ENCODE peak calls at places on chromosomes 13 and 19, in nine cellular contexts. R is adrenal gland, A is BJ, O is ovary, K is heart left ventricle, T is psoas muscle, D is right lobe of liver, S is kidney, E is mammary epithelial cell. W is an unnamed sample.

GRCh38 chr19:51644636-51645271 is 1.9 kb downstream of the SIGLEC14 start:
- DNase-seq in R (no peak), A (no peak), O (no peak), K (no peak), T (no peak), D (no peak), S (no peak), E (no peak), W (peak; percentile 31)

GRCh38 chr13:97631158-97631557 is 197.2 kb downstream of the RAP2A start:
- DNase-seq in R (no peak), A (no peak), O (no peak), K (no peak), T (peak; percentile 52), D (no peak), S (no peak), E (no peak), W (no peak)

GRCh38 chr19:27758626-27759505 is 1454.1 kb downstream of the UQCRFS1 start:
- DNase-seq in R (no peak), A (no peak), O (no peak), K (no peak), T (no peak), D (no peak), S (no peak), E (no peak), W (no peak)

GRCh38 chr13:28658796-28659610 is at the start of gene POMP:
- DNase-seq in R (peak; percentile 93), A (peak; percentile 50), O (peak; percentile 92), K (peak; percentile 96), T (peak; percentile 98), D (peak; percentile 96), S (peak; percentile 98), E (peak; percentile 86), W (peak; percentile 94)

GRCh38 chr13:60019119-60019993 is 144.4 kb downstream of the DIAPH3 start:
- DNase-seq in R (no peak), A (no peak), O (no peak), K (no peak), T (no peak), D (no peak), S (no peak), E (peak; percentile 44), W (peak; percentile 27)

GRCh38 chr13:90999401-90999800 is 348.1 kb upstream of the MIR17HG start:
- DNase-seq in R (no peak), A (no peak), O (no peak), K (no peak), T (no peak), D (no peak), S (no peak), E (no peak), W (no peak)

GRCh38 chr13:113298001-113298945 is 1.2 kb downstream of the LAMP1 start:
- DNase-seq in R (peak; percentile 15), A (no peak), O (no peak), K (no peak), T (no peak), D (no peak), S (no peak), E (peak; percentile 79), W (no peak)

GRCh38 chr19:41307090-41307875 is 2.7 kb upstream of the CCDC97 start:
- DNase-seq in R (no peak), A (no peak), O (peak; percentile 4), K (no peak), T (no peak), D (no peak), S (no peak), E (no peak), W (no peak)

GRCh38 chr13:58933475-58933874 is 1230.3 kb downstream of the DIAPH3 start:
- DNase-seq in R (no peak), A (no peak), O (no peak), K (no peak), T (no peak), D (no peak), S (no peak), E (no peak), W (no peak)

GRCh38 chr19:31392514-31392913 is 43.3 kb upstream of the TSHZ3 start:
- DNase-seq in R (no peak), A (no peak), O (no peak), K (no peak), T (no peak), D (no peak), S (no peak), E (no peak), W (no peak)

GRCh38 chr19:13143135-13143534 is 7.0 kb downstream of the STX10 start:
- DNase-seq in R (no peak), A (peak; percentile 68), O (no peak), K (no peak), T (no peak), D (no peak), S (no peak), E (peak; percentile 51), W (no peak)

GRCh38 chr19:15014579-15014978 is 34.7 kb upstream of the CASP14 start:
- DNase-seq in R (no peak), A (no peak), O (no peak), K (no peak), T (no peak), D (no peak), S (no peak), E (no peak), W (no peak)

GRCh38 chr13:46982856-46983582 is 86.2 kb upstream of the HTR2A start:
- DNase-seq in R (no peak), A (no peak), O (no peak), K (no peak), T (no peak), D (no peak), S (no peak), E (no peak), W (peak; percentile 81)

GRCh38 chr13:95154441-95154886 is 146.8 kb downstream of the ABCC4 start:
- DNase-seq in R (no peak), A (no peak), O (no peak), K (no peak), T (no peak), D (no peak), S (no peak), E (peak; percentile 50), W (no peak)

GRCh38 chr19:17677002-17677401 is 11.2 kb downstream of the UNC13A start:
- DNase-seq in R (no peak), A (no peak), O (no peak), K (no peak), T (no peak), D (no peak), S (no peak), E (no peak), W (no peak)

GRCh38 chr19:44813331-44814131 is 4.6 kb downstream of the BCAM start:
- DNase-seq in R (no peak), A (no peak), O (no peak), K (no peak), T (no peak), D (no peak), S (peak; percentile 83), E (no peak), W (no peak)

GRCh38 chr19:44809856-44810554 is 1.1 kb downstream of the BCAM start:
- DNase-seq in R (no peak), A (no peak), O (no peak), K (no peak), T (no peak), D (no peak), S (no peak), E (peak; percentile 27), W (no peak)

GRCh38 chr19:44808463-44809371 is at the start of gene BCAM:
- DNase-seq in R (peak; percentile 86), A (no peak), O (peak; percentile 90), K (peak; percentile 93), T (peak; percentile 86), D (peak; percentile 85), S (peak; percentile 96), E (peak; percentile 40), W (no peak)

GRCh38 chr19:44812142-44812718 is 3.3 kb downstream of the BCAM start:
- DNase-seq in R (no peak), A (no peak), O (no peak), K (no peak), T (no peak), D (no peak), S (peak; percentile 79), E (no peak), W (no peak)

GRCh38 chr19:44810555-44811447 is 1.9 kb downstream of the BCAM start:
- DNase-seq in R (no peak), A (no peak), O (no peak), K (no peak), T (no peak), D (no peak), S (no peak), E (peak; percentile 23), W (no peak)
- TF ChIP-seq CTCF in R (no peak), A (no peak), O (no peak), K (no peak), T (no peak), D (no peak), S (no peak), E (no peak), W (no peak)

GRCh38 chr19:19280561-19280960 is 7.5 kb upstream of the TM6SF2 start:
- DNase-seq in R (no peak), A (no peak), O (no peak), K (no peak), T (no peak), D (no peak), S (no peak), E (no peak), W (no peak)

GRCh38 chr19:19279062-19279612 is 6.0 kb upstream of the TM6SF2 start:
- DNase-seq in R (no peak), A (no peak), O (no peak), K (no peak), T (no peak), D (no peak), S (no peak), E (no peak), W (no peak)

GRCh38 chr19:19276851-19277250 is 3.8 kb upstream of the TM6SF2 start:
- DNase-seq in R (no peak), A (no peak), O (no peak), K (no peak), T (no peak), D (no peak), S (no peak), E (no peak), W (no peak)

GRCh38 chr19:19278315-19278714 is 5.2 kb upstream of the TM6SF2 start:
- DNase-seq in R (no peak), A (no peak), O (no peak), K (no peak), T (no peak), D (no peak), S (no peak), E (no peak), W (no peak)

GRCh38 chr19:19279853-19280252 is 6.8 kb upstream of the TM6SF2 start:
- DNase-seq in R (no peak), A (no peak), O (no peak), K (no peak), T (no peak), D (no peak), S (no peak), E (no peak), W (no peak)
- H3K36me3 ChIP-seq in R (peaks cover 81% of the 10 kb centered on the region), A (peaks cover 17% of the 10 kb centered on the region), O (no peaks in the 10 kb centered on the region), K (peaks cover 89% of the 10 kb centered on the region), T (no peaks in the 10 kb centered on the region), D (no peaks in the 10 kb centered on the region), S (peaks cover 45% of the 10 kb centered on the region), E (peaks cover 7% of the 10 kb centered on the region), W (peaks cover 41% of the 10 kb centered on the region)

GRCh38 chr19:45515081-45515624 is 7.9 kb downstream of the VASP start:
- DNase-seq in R (peak; percentile 66), A (no peak), O (no peak), K (peak; percentile 68), T (peak; percentile 62), D (peak; percentile 72), S (no peak), E (no peak), W (peak; percentile 71)
- H3K4me3 ChIP-seq in R (no peak overlapping the region), A (no peak overlapping the region), O (no peak overlapping the region), K (no peak overlapping the region), T (no peak overlapping the region), D (no peak overlapping the region), S (no peak overlapping the region), E (no peak overlapping the region), W (no peak overlapping the region)

GRCh38 chr13:109228211-109228610 is 558.2 kb downstream of the IRS2 start:
- DNase-seq in R (no peak), A (no peak), O (no peak), K (no peak), T (no peak), D (no peak), S (no peak), E (no peak), W (no peak)
- TF ChIP-seq CTCF in R (no peak), A (no peak), O (no peak), K (no peak), T (no peak), D (no peak), S (no peak), E (no peak), W (no peak)

W was measured in GM06990.